ENCODE peak calls at places on chromosomes 5 and 9, in ten cellular contexts. X is colonic mucosa, Z is GM12864, G is breast epithelium, K is fibroblast of mammary gland, E is IMR-90, Q is hepatocyte, T is mesothelial cell of epicardium, Y is pancreas, N is AG09319. I is an unnamed sample.
A peak's percentile ranks its signal among the peaks of the same experiment; 100 is the strongest.

GRCh38 chr5:34011521-34011920 is 3.7 kb upstream of the AMACR start:
- DNase-seq in Q (no peak), Y (no peak), X (no peak), G (no peak), K (peak; percentile 82), N (no peak), T (no peak), Z (no peak), E (peak; percentile 12), I (no peak)

GRCh38 chr5:138492552-138493045 is 27.3 kb downstream of the EGR1 start:
- DNase-seq in X (no peak), Q (no peak), Y (no peak), N (no peak), K (no peak), G (no peak), Z (no peak), E (no peak), T (no peak), I (no peak)

GRCh38 chr5:10331341-10331796 is 22.1 kb upstream of the MARCHF6 start:
- DNase-seq in N (no peak), Q (peak; percentile 61), G (peak; percentile 45), T (no peak), E (peak; percentile 82), X (peak; percentile 67), Y (peak; percentile 88), Z (no peak), K (peak; percentile 87), I (no peak)

GRCh38 chr9:121216406-121216805 is 14.7 kb upstream of the RAB14 start:
- DNase-seq in X (no peak), N (no peak), Z (no peak), Y (no peak), T (no peak), K (no peak), Q (no peak), G (no peak), E (no peak), I (no peak)

GRCh38 chr9:114371986-114372917 is 15.5 kb downstream of the AKNA start:
- DNase-seq in K (peak; percentile 74), E (no peak), Q (no peak), Z (no peak), G (no peak), N (no peak), Y (no peak), T (no peak), X (no peak), I (peak; percentile 62)

GRCh38 chr5:82151622-82152021 is 126.5 kb downstream of the RPS23 start:
- DNase-seq in K (peak; percentile 72), E (peak; percentile 26), X (no peak), Z (no peak), G (no peak), Y (no peak), N (no peak), Q (no peak), T (no peak), I (no peak)

GRCh38 chr5:88736494-88736893 is 146.5 kb downstream of the MEF2C start:
- DNase-seq in E (no peak), Y (no peak), K (no peak), N (no peak), X (no peak), T (no peak), Z (peak; percentile 91), G (no peak), Q (no peak), I (no peak)

GRCh38 chr9:113957778-113958430 is 81.8 kb downstream of the ZNF618 start:
- DNase-seq in Z (no peak), Q (peak; percentile 80), G (no peak), X (peak; percentile 73), K (peak; percentile 92), E (peak; percentile 94), N (peak; percentile 59), Y (no peak), T (no peak), I (no peak)

GRCh38 chr9:11402621-11403020 is 789.8 kb upstream of the PTPRD start:
- DNase-seq in Y (no peak), K (no peak), N (no peak), Q (no peak), Z (no peak), G (no peak), E (no peak), X (no peak), T (no peak), I (no peak)

GRCh38 chr5:88144219-88145040 is 124.2 kb downstream of the TMEM161B start:
- DNase-seq in Z (no peak), N (no peak), G (no peak), T (no peak), X (no peak), E (no peak), Q (no peak), Y (no peak), K (no peak), I (no peak)

GRCh38 chr5:621341-621761 is 9.2 kb downstream of the CEP72 start:
- DNase-seq in Y (no peak), E (no peak), Q (no peak), T (no peak), K (no peak), Z (no peak), N (no peak), X (no peak), G (no peak), I (no peak)

GRCh38 chr9:70079364-70080103 is 35.9 kb downstream of the MAMDC2 start:
- DNase-seq in N (peak; percentile 32), E (peak; percentile 53), X (no peak), Z (no peak), T (no peak), Q (no peak), G (no peak), K (peak; percentile 78), Y (peak; percentile 88), I (no peak)

GRCh38 chr5:78879541-78879940 is 105.6 kb downstream of the ARSB start:
- DNase-seq in Y (no peak), T (no peak), X (no peak), G (no peak), K (peak; percentile 19), N (no peak), E (no peak), Z (no peak), Q (no peak), I (no peak)

GRCh38 chr5:147671365-147671764 is 111.2 kb downstream of the JAKMIP2 start:
- DNase-seq in G (no peak), E (no peak), N (no peak), T (no peak), Z (no peak), X (no peak), K (no peak), Q (peak; percentile 43), Y (no peak), I (no peak)

GRCh38 chr5:147670815-147671214 is 111.7 kb downstream of the JAKMIP2 start:
- DNase-seq in Z (no peak), G (no peak), E (no peak), X (no peak), N (no peak), T (no peak), K (no peak), Q (no peak), Y (no peak), I (no peak)

GRCh38 chr5:147673276-147673675 is 109.3 kb downstream of the JAKMIP2 start:
- DNase-seq in Q (no peak), N (no peak), X (no peak), Z (no peak), G (no peak), Y (no peak), K (no peak), T (no peak), E (no peak), I (no peak)

GRCh38 chr5:147669113-147669869 is 113.2 kb downstream of the JAKMIP2 start:
- DNase-seq in Y (no peak), K (no peak), G (no peak), Q (peak; percentile 29), X (no peak), T (no peak), N (no peak), E (no peak), Z (no peak), I (no peak)

GRCh38 chr5:147675168-147675567 is 107.4 kb downstream of the JAKMIP2 start:
- DNase-seq in Q (no peak), X (no peak), T (no peak), K (no peak), G (no peak), Y (no peak), Z (no peak), E (no peak), N (no peak), I (no peak)
- TF ChIP-seq CTCF in Q (peak; percentile 32), X (no peak), T (no peak), K (no peak), G (no peak), Y (no peak), Z (no peak), E (no peak), N (no peak), I (no peak)

GRCh38 chr9:119095072-119095471 is 274.2 kb downstream of the BRINP1 start:
- DNase-seq in N (no peak), E (no peak), Z (no peak), X (no peak), Y (no peak), K (no peak), Q (no peak), T (no peak), G (no peak), I (no peak)
- TF ChIP-seq CTCF in N (no peak), E (no peak), Z (no peak), X (no peak), Y (no peak), K (no peak), Q (no peak), T (no peak), G (no peak), I (no peak)

GRCh38 chr5:173530547-173530946 is 85.9 kb downstream of the BOD1 start:
- DNase-seq in G (no peak), N (no peak), E (no peak), X (no peak), K (no peak), Y (no peak), Z (no peak), Q (no peak), T (no peak), I (no peak)
- TF ChIP-seq CTCF in G (no peak), N (no peak), E (no peak), X (no peak), K (peak; percentile 4), Y (no peak), Z (peak; percentile 23), Q (no peak), T (no peak), I (no peak)

GRCh38 chr9:93291536-93292287 is 107.8 kb downstream of the WNK2 start:
- DNase-seq in Z (no peak), N (no peak), T (no peak), Q (no peak), E (no peak), Y (no peak), G (no peak), K (no peak), X (no peak), I (no peak)

GRCh38 chr9:93288891-93289883 is 105.2 kb downstream of the WNK2 start:
- DNase-seq in Y (no peak), Q (peak; percentile 78), K (peak; percentile 80), Z (no peak), G (no peak), X (no peak), N (no peak), E (peak; percentile 62), T (no peak), I (no peak)

GRCh38 chr9:93292288-93292615 is 108.3 kb downstream of the WNK2 start:
- DNase-seq in K (no peak), E (no peak), N (no peak), T (no peak), Q (no peak), X (no peak), G (no peak), Z (no peak), Y (no peak), I (peak; percentile 24)

GRCh38 chr9:93292664-93293328 is 108.9 kb downstream of the WNK2 start:
- DNase-seq in Q (no peak), T (no peak), Z (no peak), Y (no peak), E (no peak), K (no peak), G (no peak), X (no peak), N (no peak), I (no peak)

GRCh38 chr9:93290495-93291434 is 106.8 kb downstream of the WNK2 start:
- DNase-seq in G (no peak), K (no peak), Z (no peak), E (no peak), N (no peak), Y (no peak), T (no peak), Q (no peak), X (no peak), I (peak; percentile 43)
- TF ChIP-seq CTCF in G (no peak), K (no peak), Z (peak; percentile 6), E (no peak), N (no peak), Y (no peak), T (no peak), Q (no peak), X (no peak), I (no peak)

I was measured in GM13977.